ENCODE peak calls at places on chromosomes 16 and 17, in seven cellular contexts. J, B, E, Q, C, M and D are unnamed samples.

GRCh38 chr17:79974786-79975497 is 60.7 kb downstream of the TBC1D16 start:
- DNase-seq in C (no peak), B (no peak), Q (no peak), J (no peak), E (no peak), M (no peak), D (no peak)

GRCh38 chr16:30445149-30445407 is 596 bp downstream of the SEPHS2 start:
- DNase-seq in M (no peak), E (no peak), Q (no peak), J (no peak), C (no peak), B (no peak), D (no peak)

GRCh38 chr17:41163828-41164227 is 3.3 kb upstream of the KRTAP4-4 start:
- DNase-seq in C (no peak), Q (no peak), B (no peak), M (no peak), E (no peak), J (no peak), D (no peak)

GRCh38 chr17:7240375-7240774 is 1.1 kb upstream of the PHF23 start:
- DNase-seq in E (no peak), M (no peak), C (no peak), J (no peak), B (no peak), Q (no peak), D (no peak)

GRCh38 chr17:65515959-65516948 is 45.2 kb downstream of the AXIN2 start:
- DNase-seq in M (no peak), Q (no peak), C (no peak), J (peak), B (no peak), E (no peak), D (no peak)

GRCh38 chr16:84166796-84167695 is 19.8 kb downstream of the TAF1C start:
- DNase-seq in Q (no peak), M (no peak), J (no peak), B (no peak), C (no peak), E (no peak), D (no peak)

GRCh38 chr17:76238847-76239537 is 1.3 kb downstream of the RNF157 start:
- DNase-seq in C (no peak), J (no peak), Q (no peak), E (no peak), B (no peak), M (no peak), D (no peak)

GRCh38 chr16:57755726-57756423 is 20.3 kb downstream of the KATNB1 start:
- DNase-seq in B (no peak), Q (no peak), J (no peak), C (no peak), M (no peak), E (no peak), D (no peak)

GRCh38 chr17:79840204-79840988 is 1.2 kb upstream of the CBX4 start:
- DNase-seq in E (no peak), C (peak), Q (no peak), J (peak), M (no peak), B (peak), D (no peak)

GRCh38 chr16:84608281-84608680 is 9.6 kb downstream of the COTL1 start:
- DNase-seq in Q (no peak), E (no peak), J (no peak), M (no peak), B (no peak), C (no peak), D (no peak)

GRCh38 chr17:3729881-3730280 is 6.2 kb downstream of the HASPIN start:
- DNase-seq in M (no peak), B (no peak), E (no peak), C (no peak), Q (no peak), J (no peak), D (no peak)

GRCh38 chr16:22274916-22275315 is 22.3 kb upstream of the POLR3E start:
- DNase-seq in M (no peak), B (no peak), Q (no peak), J (no peak), E (no peak), C (no peak), D (no peak)

GRCh38 chr16:23435500-23435899 is 17.5 kb downstream of the COG7 start:
- DNase-seq in B (peak), M (peak), J (peak), Q (peak), E (peak), C (peak), D (peak)

GRCh38 chr17:51540151-51540550 is 279.8 kb downstream of the UTP18 start:
- DNase-seq in B (no peak), E (no peak), C (no peak), Q (no peak), M (no peak), J (no peak), D (no peak)

GRCh38 chr16:87463722-87464690 is 28.8 kb downstream of the ZCCHC14 start:
- DNase-seq in J (peak), M (peak), E (peak), C (no peak), Q (no peak), B (no peak), D (peak)

GRCh38 chr17:36602924-36603384 is 1.6 kb downstream of the MRM1 start:
- DNase-seq in J (peak), C (no peak), M (peak), B (peak), Q (peak), E (peak), D (peak)

GRCh38 chr16:76579277-76579676 is 302.1 kb downstream of the CNTNAP4 start:
- DNase-seq in Q (no peak), B (no peak), M (no peak), E (no peak), J (no peak), C (no peak), D (no peak)

GRCh38 chr17:57293077-57293476 is 36.8 kb downstream of the MSI2 start:
- DNase-seq in B (no peak), C (peak), J (no peak), Q (no peak), M (peak), E (no peak), D (no peak)

GRCh38 chr17:68310141-68310540 is 18.8 kb downstream of the ARSG start:
- DNase-seq in M (no peak), B (no peak), J (no peak), Q (peak), C (no peak), E (no peak), D (no peak)

GRCh38 chr16:85535352-85536072 is 77.6 kb upstream of the GSE1 start:
- DNase-seq in B (no peak), M (no peak), C (no peak), Q (no peak), J (no peak), E (no peak), D (no peak)

GRCh38 chr17:18891541-18891940 is 33.6 kb downstream of the PRPSAP2 start:
- DNase-seq in B (no peak), Q (no peak), E (no peak), J (no peak), C (no peak), M (no peak), D (no peak)

GRCh38 chr16:85868495-85868894 is 30.5 kb upstream of the IRF8 start:
- DNase-seq in J (no peak), E (no peak), Q (no peak), M (no peak), C (no peak), B (no peak), D (no peak)

GRCh38 chr17:83050651-83051422 is 28.6 kb upstream of the METRNL start:
- DNase-seq in M (no peak), B (no peak), Q (no peak), C (no peak), J (no peak), E (no peak), D (no peak)

GRCh38 chr16:59385953-59386352 is 651.8 kb upstream of the GOT2 start:
- DNase-seq in J (peak), B (no peak), C (no peak), Q (no peak), M (peak), E (no peak), D (no peak)